ENCODE peak calls at places on chromosomes 3 and 15, in five cellular contexts. E, R, A, K and S are unnamed samples.

GRCh38 chr3:31370093-31370666 is 162.5 kb upstream of the STT3B start:
- DNase-seq in E (no peak), K (no peak), A (no peak), R (no peak), S (no peak)

GRCh38 chr3:17800232-17800631 is 57.8 kb upstream of the TBC1D5 start:
- DNase-seq in R (no peak), A (no peak), K (no peak), E (no peak), S (no peak)

GRCh38 chr3:45760878-45761711 is 35.2 kb downstream of the SLC6A20 start:
- DNase-seq in A (peak), R (peak), E (peak), K (peak), S (peak)

GRCh38 chr3:156665296-156665695 is 9.1 kb upstream of the TIPARP start:
- DNase-seq in A (no peak), E (no peak), K (no peak), R (no peak), S (no peak)

GRCh38 chr3:54987719-54988118 is 59.9 kb upstream of the LRTM1 start:
- DNase-seq in R (no peak), A (no peak), E (no peak), K (no peak), S (no peak)

GRCh38 chr3:143795849-143796248 is 52.4 kb downstream of the SLC9A9 start:
- DNase-seq in K (no peak), A (no peak), R (no peak), E (no peak), S (no peak)

GRCh38 chr15:63211549-63211948 is 22.1 kb downstream of the RAB8B start:
- DNase-seq in E (no peak), R (no peak), K (no peak), A (no peak), S (no peak)

GRCh38 chr3:185958626-185959025 is 20.8 kb upstream of the TRA2B start:
- DNase-seq in R (no peak), E (no peak), A (no peak), K (no peak), S (no peak)

GRCh38 chr3:102481050-102481449 is 46.2 kb downstream of the ZPLD1 start:
- DNase-seq in R (no peak), K (no peak), A (no peak), E (no peak), S (no peak)

GRCh38 chr3:177973241-177973840 is 562.9 kb upstream of the KCNMB2 start:
- DNase-seq in A (no peak), R (no peak), E (no peak), K (no peak), S (no peak)

GRCh38 chr3:156770699-156771414 is 55.3 kb upstream of the LEKR1 start:
- DNase-seq in E (no peak), K (no peak), R (no peak), A (no peak), S (no peak)

GRCh38 chr3:20760981-20761380 is 575.0 kb upstream of the SGO1 start:
- DNase-seq in E (no peak), R (no peak), K (no peak), A (no peak), S (no peak)

GRCh38 chr15:29039466-29040366 is 153.9 kb downstream of the APBA2 start:
- DNase-seq in E (no peak), A (no peak), K (peak), R (no peak), S (no peak)

GRCh38 chr15:40854161-40854560 is 10.3 kb downstream of the SPINT1 start:
- DNase-seq in R (no peak), K (no peak), E (no peak), A (no peak), S (no peak)

GRCh38 chr3:77196146-77196545 is 156.2 kb downstream of the ROBO2 start:
- DNase-seq in A (no peak), R (no peak), K (no peak), E (no peak), S (no peak)

GRCh38 chr3:37985637-37986320 is 4.8 kb upstream of the VILL start:
- DNase-seq in K (no peak), E (no peak), R (no peak), A (no peak), S (no peak)

GRCh38 chr3:117282506-117282905 is 572.9 kb downstream of the TUSC7 start:
- DNase-seq in R (no peak), E (no peak), A (no peak), K (no peak), S (no peak)

GRCh38 chr15:69747193-69747592 is 294.6 kb downstream of the RPLP1 start:
- DNase-seq in E (no peak), K (no peak), A (no peak), R (no peak), S (no peak)

GRCh38 chr3:194296832-194297666 is 54.1 kb downstream of the CPN2 start:
- DNase-seq in A (peak), R (no peak), K (no peak), E (peak), S (peak)

GRCh38 chr3:69044608-69045007 is 7.5 kb downstream of the TMF1 start:
- DNase-seq in A (no peak), E (no peak), R (no peak), K (no peak), S (no peak)

GRCh38 chr15:81820236-81820635 is 225.6 kb downstream of the MEX3B start:
- DNase-seq in E (no peak), K (no peak), R (no peak), A (no peak), S (no peak)

GRCh38 chr3:188734395-188734794 is 437.4 kb upstream of the TPRG1 start:
- DNase-seq in R (no peak), A (no peak), E (no peak), K (no peak), S (no peak)

GRCh38 chr3:194491996-194492395 is 5.2 kb upstream of the ATP13A3 start:
- DNase-seq in E (no peak), R (no peak), K (no peak), A (no peak), S (no peak)

GRCh38 chr15:84715442-84716035 is 400 bp downstream of the SEC11A start:
- DNase-seq in A (no peak), E (no peak), K (no peak), R (peak), S (no peak)
- TF ChIP-seq SRF in A (no peak), E (no peak), K (no peak), R (no peak), S (no peak)

GRCh38 chr3:47421741-47422649 is 41.2 kb downstream of the PTPN23 start:
- DNase-seq in K (no peak), E (no peak), R (no peak), A (no peak), S (no peak)
- TF ChIP-seq SRF in K (no peak), E (no peak), R (no peak), A (no peak), S (no peak)

GRCh38 chr3:8559351-8559750 is 57.7 kb downstream of the LMCD1 start:
- DNase-seq in E (no peak), R (no peak), K (no peak), A (no peak), S (no peak)

GRCh38 chr3:8563146-8563545 is 61.5 kb downstream of the LMCD1 start:
- DNase-seq in R (no peak), E (no peak), K (no peak), A (no peak), S (no peak)

GRCh38 chr3:8560608-8561007 is 59.0 kb downstream of the LMCD1 start:
- DNase-seq in A (no peak), E (no peak), R (peak), K (no peak), S (no peak)

GRCh38 chr3:8562081-8562595 is 60.5 kb downstream of the LMCD1 start:
- DNase-seq in K (no peak), A (no peak), R (no peak), E (no peak), S (no peak)

GRCh38 chr3:8561365-8561764 is 59.7 kb downstream of the LMCD1 start:
- DNase-seq in E (no peak), K (no peak), A (no peak), R (no peak), S (no peak)
- TF ChIP-seq SRF in E (no peak), K (no peak), A (no peak), R (no peak), S (no peak)

GRCh38 chr3:129561619-129562248 is 18.8 kb downstream of the H1-8 start:
- DNase-seq in E (no peak), A (no peak), R (no peak), K (no peak), S (no peak)

GRCh38 chr3:129560269-129560787 is 17.4 kb downstream of the H1-8 start:
- DNase-seq in R (no peak), A (no peak), K (no peak), E (no peak), S (no peak)

GRCh38 chr3:129562803-129563202 is 19.8 kb downstream of the H1-8 start:
- DNase-seq in A (no peak), E (no peak), R (no peak), K (no peak), S (no peak)

GRCh38 chr3:129559565-129560079 is 16.6 kb downstream of the H1-8 start:
- DNase-seq in E (no peak), A (no peak), K (no peak), R (no peak), S (no peak)

DNA sequence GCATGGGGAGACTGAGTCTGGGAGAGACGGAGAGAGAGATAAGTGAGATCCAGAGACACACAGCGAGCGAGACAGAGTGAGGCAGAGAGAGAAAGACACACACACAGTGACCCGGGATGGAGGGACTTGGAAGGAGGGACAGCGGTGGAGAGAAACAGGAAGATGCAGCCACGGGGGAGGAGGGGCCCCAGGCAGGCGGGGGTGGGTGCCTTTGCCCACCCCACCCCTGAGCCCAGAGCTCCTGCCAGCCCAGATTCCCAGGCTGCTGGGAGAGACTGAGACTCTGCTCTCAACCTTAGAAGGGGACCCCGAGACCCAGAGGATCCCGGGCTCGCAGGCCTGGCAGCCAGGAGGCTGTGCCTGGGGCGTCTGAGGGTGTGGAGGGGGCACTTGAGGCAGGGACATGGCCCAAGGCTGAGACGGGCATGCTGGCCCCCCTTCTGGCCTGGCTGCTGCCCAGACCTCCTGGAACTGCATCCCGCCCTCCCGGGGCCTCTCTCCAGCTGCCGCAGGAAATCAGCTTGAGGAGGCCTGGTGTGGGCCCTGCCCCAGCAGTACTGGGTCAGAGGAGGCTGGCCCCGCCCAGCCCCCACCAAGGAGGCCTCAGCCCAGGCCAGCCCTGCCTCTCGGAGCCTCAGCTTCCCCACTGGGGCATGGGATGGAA is 18.1 kb downstream of the H1-8 start:
- DNase-seq in E (no peak), K (no peak), A (no peak), R (no peak), S (no peak)
- TF ChIP-seq SRF in E (no peak), K (no peak), A (no peak), R (no peak), S (no peak)

GRCh38 chr3:110193114-110193513 is 855.8 kb upstream of the DPPA4 start:
- DNase-seq in A (no peak), K (no peak), E (no peak), R (no peak), S (no peak)

GRCh38 chr3:110199588-110199943 is 862.2 kb upstream of the DPPA4 start:
- DNase-seq in E (no peak), A (no peak), R (no peak), K (no peak), S (no peak)

GRCh38 chr3:110198717-110199587 is 861.6 kb upstream of the DPPA4 start:
- DNase-seq in R (no peak), A (no peak), E (no peak), K (no peak), S (no peak)
- TF ChIP-seq SRF in R (no peak), A (no peak), E (no peak), K (no peak), S (no peak)

DNA sequence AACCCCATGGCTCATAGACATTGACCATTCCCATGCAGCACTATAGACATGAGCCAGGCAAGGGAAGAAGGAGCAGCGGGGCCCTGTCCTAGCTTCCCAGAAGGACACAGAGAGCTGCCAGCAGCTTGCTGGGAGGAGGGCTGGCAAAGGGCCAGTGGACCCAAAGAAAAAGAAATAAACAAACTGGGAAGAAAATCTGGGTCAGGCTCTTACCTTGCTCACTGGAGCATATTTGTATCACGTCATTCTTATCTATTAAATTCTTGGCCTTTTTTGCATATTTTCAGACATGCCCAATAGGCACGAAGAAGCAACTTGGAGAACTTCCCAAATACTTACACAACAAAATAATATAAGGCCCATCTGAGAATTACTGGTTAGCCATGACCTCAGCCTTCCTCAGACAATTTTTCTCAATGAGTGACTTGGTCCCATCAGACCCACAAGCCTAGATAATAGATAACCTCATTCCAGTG is 28.4 kb downstream of the RASGRP1 start:
- DNase-seq in K (no peak), R (no peak), E (no peak), A (no peak), S (no peak)
- TF ChIP-seq SRF in K (no peak), R (no peak), E (no peak), A (no peak), S (no peak)

DNA sequence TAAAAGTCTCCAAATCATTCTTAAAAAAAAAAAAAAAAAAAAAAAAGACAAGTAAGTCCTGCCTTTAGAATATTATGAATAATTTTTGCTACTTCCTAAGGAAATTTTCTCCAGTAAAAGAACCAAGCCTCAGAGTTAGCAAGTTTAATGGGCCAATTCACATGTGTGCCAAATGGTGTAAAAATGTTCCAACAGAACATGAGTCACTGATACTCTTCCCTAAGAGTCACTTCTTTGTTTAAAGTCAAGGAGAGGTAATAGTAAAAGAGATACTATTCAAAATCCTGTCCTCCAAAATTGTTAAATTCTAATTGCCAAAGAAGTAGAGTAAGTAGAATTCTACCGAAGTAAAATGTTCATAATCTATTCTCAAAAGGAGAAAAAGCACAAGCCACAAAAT is 17.7 kb upstream of the CPA3 start:
- DNase-seq in E (no peak), K (no peak), A (no peak), R (no peak), S (no peak)
- TF ChIP-seq SRF in E (no peak), K (no peak), A (no peak), R (no peak), S (no peak)